ENCODE peak calls at places on chromosomes 3 and 15, in seven cellular contexts. D is NCI-H2171; W is naive thymus-derived CD4-positive, alpha-beta T cell; Z is head of caudate nucleus; Q is AG04449; S is A549; B is stimulated activated CD4-positive, alpha-beta T cell treated with anti-CD3 and anti-CD28 coated beads, Interleukin-12 subunit alpha, Interleukin-12 subunit beta, amount 100 ng/mL, for 24 hours. A is an unnamed sample.
A peak's percentile ranks its signal among the peaks of the same experiment; 100 is the strongest.

GRCh38 chr3:197244751-197245150 is 53.7 kb downstream of the DLG1 start:
- DNase-seq in D (no peak), W (no peak), Z (no peak), Q (no peak), S (no peak), B (no peak), A (no peak)

GRCh38 chr3:22115581-22115980 is 364.6 kb upstream of the ZNF385D start:
- DNase-seq in D (no peak), W (no peak), Z (no peak), Q (no peak), S (no peak), B (no peak), A (no peak)

GRCh38 chr15:33068531-33068990 is 126.0 kb downstream of the FMN1 start:
- DNase-seq in D (no peak), W (no peak), Z (no peak), Q (no peak), S (peak; percentile 81), B (no peak), A (peak; percentile 85)

GRCh38 chr3:142975316-142975995 is 12.0 kb upstream of the PAQR9 start:
- DNase-seq in D (no peak), W (no peak), Z (no peak), Q (no peak), S (peak; percentile 22), B (no peak), A (peak; percentile 11)

GRCh38 chr15:57861039-57861638 is 154.6 kb downstream of the POLR2M start:
- DNase-seq in D (peak; percentile 21), W (peak; percentile 55), Z (no peak), Q (peak; percentile 7), S (peak; percentile 74), B (no peak), A (peak; percentile 67)

GRCh38 chr15:64009798-64010241 is 36.5 kb downstream of the DAPK2 start:
- DNase-seq in D (no peak), W (no peak), Z (no peak), Q (no peak), S (no peak), B (peak; percentile 8), A (no peak)

GRCh38 chr3:182979719-182980191 is 583 bp downstream of the DCUN1D1 start:
- DNase-seq in D (peak; percentile 15), W (peak; percentile 34), Z (peak; percentile 47), Q (no peak), S (peak; percentile 9), B (no peak), A (peak; percentile 67)

GRCh38 chr15:66621491-66622467 is 56.0 kb upstream of the LCTL start:
- DNase-seq in D (no peak), W (no peak), Z (no peak), Q (no peak), S (no peak), B (no peak), A (no peak)

GRCh38 chr3:113968986-113969385 is 21.2 kb downstream of the ZDHHC23 start:
- DNase-seq in D (no peak), W (no peak), Z (no peak), Q (peak; percentile 26), S (no peak), B (no peak), A (no peak)

GRCh38 chr3:22401499-22401898 is 650.5 kb upstream of the ZNF385D start:
- DNase-seq in D (no peak), W (no peak), Z (no peak), Q (no peak), S (no peak), B (no peak), A (no peak)

GRCh38 chr3:148532326-148532725 is 165.4 kb upstream of the AGTR1 start:
- DNase-seq in D (no peak), W (no peak), Z (no peak), Q (no peak), S (no peak), B (no peak), A (no peak)

GRCh38 chr3:131491084-131491483 is 11.7 kb downstream of the MRPL3 start:
- DNase-seq in D (no peak), W (no peak), Z (no peak), Q (no peak), S (no peak), B (no peak), A (no peak)

GRCh38 chr15:94638183-94638582 is 406.8 kb downstream of the MCTP2 start:
- DNase-seq in D (no peak), W (no peak), Z (no peak), Q (no peak), S (no peak), B (no peak), A (no peak)

A was measured in RPMI8226.